ENCODE peak calls at places on chromosomes 4 and X, in nine cellular contexts. One of them, this sample, is unnamed.

GRCh38 chrX:134737061-134737460 is 78.8 kb upstream of the PLAC1 start:
- DNase-seq in Panc1: no peak
- DNase-seq in cardiac fibroblast: no peak
- DNase-seq in MM.1S: no peak
- DNase-seq in AG09309: no peak
- DNase-seq in cardiac muscle cell: peak
- DNase-seq in thyroid gland: no peak
- DNase-seq in lung: no peak
- DNase-seq in fibroblast of lung: no peak
- DNase-seq in this sample: no peak

GRCh38 chrX:101232316-101232715 is 12.7 kb downstream of the DRP2 start:
- DNase-seq in AG09309: no peak
- DNase-seq in thyroid gland: no peak
- DNase-seq in Panc1: no peak
- DNase-seq in fibroblast of lung: peak
- DNase-seq in cardiac muscle cell: no peak
- DNase-seq in lung: no peak
- DNase-seq in cardiac fibroblast: no peak
- DNase-seq in MM.1S: no peak
- DNase-seq in this sample: no peak

GRCh38 chr4:15457401-15458201 is 12.1 kb upstream of the CC2D2A start:
- DNase-seq in fibroblast of lung: peak
- DNase-seq in cardiac muscle cell: peak
- DNase-seq in Panc1: no peak
- DNase-seq in MM.1S: peak
- DNase-seq in lung: no peak
- DNase-seq in AG09309: peak
- DNase-seq in cardiac fibroblast: peak
- DNase-seq in thyroid gland: no peak
- DNase-seq in this sample: no peak

GRCh38 chr4:102036619-102037376 is 246.3 kb downstream of the BANK1 start:
- DNase-seq in thyroid gland: no peak
- DNase-seq in AG09309: no peak
- DNase-seq in lung: no peak
- DNase-seq in MM.1S: no peak
- DNase-seq in Panc1: no peak
- DNase-seq in cardiac fibroblast: peak
- DNase-seq in cardiac muscle cell: peak
- DNase-seq in fibroblast of lung: peak
- DNase-seq in this sample: no peak

GRCh38 chr4:76729991-76730390 is 168.0 kb downstream of the SOWAHB start:
- DNase-seq in Panc1: no peak
- DNase-seq in MM.1S: no peak
- DNase-seq in cardiac fibroblast: no peak
- DNase-seq in cardiac muscle cell: no peak
- DNase-seq in AG09309: no peak
- DNase-seq in thyroid gland: no peak
- DNase-seq in fibroblast of lung: peak
- DNase-seq in lung: no peak
- DNase-seq in this sample: no peak

GRCh38 chr4:102139132-102139573 is 206.1 kb downstream of the SLC39A8 start:
- DNase-seq in MM.1S: no peak
- DNase-seq in cardiac muscle cell: peak
- DNase-seq in AG09309: no peak
- DNase-seq in Panc1: no peak
- DNase-seq in thyroid gland: no peak
- DNase-seq in fibroblast of lung: peak
- DNase-seq in lung: no peak
- DNase-seq in cardiac fibroblast: peak
- DNase-seq in this sample: peak

GRCh38 chr4:174763454-174764104 is 65.5 kb downstream of the GLRA3 start:
- DNase-seq in Panc1: no peak
- DNase-seq in cardiac fibroblast: no peak
- DNase-seq in lung: no peak
- DNase-seq in thyroid gland: no peak
- DNase-seq in MM.1S: no peak
- DNase-seq in cardiac muscle cell: no peak
- DNase-seq in fibroblast of lung: peak
- DNase-seq in AG09309: no peak
- DNase-seq in this sample: no peak

GRCh38 chr4:148056879-148057278 is 325.0 kb downstream of the ARHGAP10 start:
- DNase-seq in AG09309: peak
- DNase-seq in MM.1S: peak
- DNase-seq in cardiac fibroblast: peak
- DNase-seq in lung: peak
- DNase-seq in thyroid gland: peak
- DNase-seq in cardiac muscle cell: peak
- DNase-seq in Panc1: peak
- DNase-seq in fibroblast of lung: peak
- DNase-seq in this sample: no peak

GRCh38 chr4:79164961-79165610 is 160.8 kb downstream of the NAA11 start:
- DNase-seq in thyroid gland: no peak
- DNase-seq in Panc1: no peak
- DNase-seq in cardiac muscle cell: no peak
- DNase-seq in MM.1S: no peak
- DNase-seq in lung: no peak
- DNase-seq in AG09309: no peak
- DNase-seq in cardiac fibroblast: no peak
- DNase-seq in fibroblast of lung: no peak
- DNase-seq in this sample: no peak

GRCh38 chr4:113189546-113189945 is 140.1 kb downstream of the ANK2 start:
- DNase-seq in cardiac fibroblast: no peak
- DNase-seq in fibroblast of lung: no peak
- DNase-seq in lung: no peak
- DNase-seq in cardiac muscle cell: no peak
- DNase-seq in Panc1: no peak
- DNase-seq in AG09309: no peak
- DNase-seq in MM.1S: no peak
- DNase-seq in thyroid gland: no peak
- DNase-seq in this sample: no peak

GRCh38 chrX:39063037-39063436 is 261.8 kb downstream of the MID1IP1 start:
- DNase-seq in Panc1: no peak
- DNase-seq in lung: peak
- DNase-seq in fibroblast of lung: no peak
- DNase-seq in cardiac muscle cell: peak
- DNase-seq in thyroid gland: no peak
- DNase-seq in cardiac fibroblast: peak
- DNase-seq in AG09309: no peak
- DNase-seq in MM.1S: no peak
- DNase-seq in this sample: no peak

GRCh38 chr4:100462206-100462605 is 55.6 kb downstream of the EMCN start:
- DNase-seq in fibroblast of lung: peak
- DNase-seq in thyroid gland: no peak
- DNase-seq in Panc1: no peak
- DNase-seq in MM.1S: no peak
- DNase-seq in cardiac fibroblast: peak
- DNase-seq in cardiac muscle cell: no peak
- DNase-seq in lung: no peak
- DNase-seq in AG09309: no peak
- DNase-seq in this sample: peak

GRCh38 chrX:115894087-115894486 is 276.5 kb upstream of the AGTR2 start:
- DNase-seq in lung: peak
- DNase-seq in Panc1: no peak
- DNase-seq in MM.1S: peak
- DNase-seq in thyroid gland: no peak
- DNase-seq in AG09309: peak
- DNase-seq in cardiac muscle cell: peak
- DNase-seq in fibroblast of lung: peak
- DNase-seq in cardiac fibroblast: peak
- DNase-seq in this sample: no peak

GRCh38 chr4:80035336-80035735 is 37.7 kb downstream of the ANTXR2 start:
- DNase-seq in fibroblast of lung: no peak
- DNase-seq in cardiac fibroblast: no peak
- DNase-seq in lung: no peak
- DNase-seq in cardiac muscle cell: no peak
- DNase-seq in Panc1: no peak
- DNase-seq in thyroid gland: no peak
- DNase-seq in AG09309: no peak
- DNase-seq in MM.1S: peak
- DNase-seq in this sample: no peak

GRCh38 chr4:112082954-112083586 is 62.2 kb upstream of the FAM241A start:
- DNase-seq in AG09309: no peak
- DNase-seq in lung: no peak
- DNase-seq in cardiac fibroblast: peak
- DNase-seq in Panc1: peak
- DNase-seq in cardiac muscle cell: peak
- DNase-seq in thyroid gland: no peak
- DNase-seq in fibroblast of lung: peak
- DNase-seq in MM.1S: no peak
- DNase-seq in this sample: peak

GRCh38 chr4:48853604-48854394 is 22.9 kb downstream of the OCIAD1 start:
- DNase-seq in AG09309: no peak
- DNase-seq in Panc1: no peak
- DNase-seq in MM.1S: no peak
- DNase-seq in lung: no peak
- DNase-seq in cardiac muscle cell: no peak
- DNase-seq in cardiac fibroblast: no peak
- DNase-seq in thyroid gland: no peak
- DNase-seq in fibroblast of lung: no peak
- DNase-seq in this sample: no peak

DNA sequence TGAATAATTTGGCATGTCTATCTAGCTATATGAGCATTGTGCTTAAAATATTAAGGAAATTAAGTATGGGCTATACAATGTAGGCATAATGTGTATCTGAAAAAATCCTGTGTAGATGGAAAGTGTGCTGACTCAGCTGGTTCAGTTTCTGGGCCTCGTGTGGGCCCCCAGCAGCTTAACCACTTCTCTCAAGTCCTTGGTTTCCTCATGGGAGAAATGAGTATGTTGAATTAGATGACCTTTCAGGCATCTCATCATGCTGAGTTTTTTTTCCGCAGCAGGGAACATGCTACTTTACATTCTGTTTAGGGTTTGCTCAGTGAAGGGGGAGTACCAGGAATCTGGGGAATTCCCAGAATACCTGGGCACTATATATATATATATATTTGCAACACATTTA is 30.5 kb downstream of the RHOH start:
- DNase-seq in cardiac muscle cell: no peak
- DNase-seq in lung: no peak
- DNase-seq in MM.1S: peak
- DNase-seq in AG09309: no peak
- DNase-seq in thyroid gland: no peak
- DNase-seq in Panc1: no peak
- DNase-seq in fibroblast of lung: no peak
- DNase-seq in cardiac fibroblast: no peak
- DNase-seq in this sample: no peak
- H3K4me3 ChIP-seq in cardiac muscle cell: no peak
- H3K4me3 ChIP-seq in lung: no peak
- H3K4me3 ChIP-seq in MM.1S: no peak
- H3K4me3 ChIP-seq in AG09309: no peak
- H3K4me3 ChIP-seq in thyroid gland: no peak
- H3K4me3 ChIP-seq in Panc1: no peak
- H3K4me3 ChIP-seq in fibroblast of lung: no peak
- H3K4me3 ChIP-seq in cardiac fibroblast: no peak
- H3K4me3 ChIP-seq in this sample: no peak

DNA sequence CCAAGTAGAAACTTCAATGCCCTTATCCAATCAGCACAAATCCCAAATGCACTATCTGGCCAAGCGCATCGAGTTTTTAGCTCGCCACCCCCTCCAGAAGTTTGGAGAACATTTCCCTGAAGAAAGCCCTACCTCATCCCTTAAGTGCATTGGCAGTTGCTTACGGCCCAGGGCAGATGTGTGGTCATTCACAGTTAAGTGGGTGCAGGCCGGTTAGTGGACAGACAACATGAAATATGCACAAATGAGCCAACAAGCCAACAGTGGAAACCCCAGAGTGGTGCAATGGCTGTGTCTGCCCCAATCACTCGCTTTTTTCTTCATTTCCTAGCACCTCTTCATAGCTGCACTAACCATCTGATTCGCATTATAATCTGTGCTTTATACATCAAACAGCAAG is 125.9 kb downstream of the SMIM20 start:
- DNase-seq in fibroblast of lung: no peak
- DNase-seq in lung: no peak
- DNase-seq in thyroid gland: no peak
- DNase-seq in cardiac muscle cell: no peak
- DNase-seq in AG09309: no peak
- DNase-seq in MM.1S: no peak
- DNase-seq in Panc1: no peak
- DNase-seq in cardiac fibroblast: peak
- DNase-seq in this sample: no peak
- TF ChIP-seq CTCF in fibroblast of lung: no peak
- TF ChIP-seq CTCF in lung: no peak
- TF ChIP-seq CTCF in thyroid gland: no peak
- TF ChIP-seq CTCF in cardiac muscle cell: no peak
- TF ChIP-seq CTCF in AG09309: no peak
- TF ChIP-seq CTCF in MM.1S: no peak
- TF ChIP-seq CTCF in Panc1: no peak
- TF ChIP-seq CTCF in cardiac fibroblast: no peak
- TF ChIP-seq CTCF in this sample: no peak

DNA sequence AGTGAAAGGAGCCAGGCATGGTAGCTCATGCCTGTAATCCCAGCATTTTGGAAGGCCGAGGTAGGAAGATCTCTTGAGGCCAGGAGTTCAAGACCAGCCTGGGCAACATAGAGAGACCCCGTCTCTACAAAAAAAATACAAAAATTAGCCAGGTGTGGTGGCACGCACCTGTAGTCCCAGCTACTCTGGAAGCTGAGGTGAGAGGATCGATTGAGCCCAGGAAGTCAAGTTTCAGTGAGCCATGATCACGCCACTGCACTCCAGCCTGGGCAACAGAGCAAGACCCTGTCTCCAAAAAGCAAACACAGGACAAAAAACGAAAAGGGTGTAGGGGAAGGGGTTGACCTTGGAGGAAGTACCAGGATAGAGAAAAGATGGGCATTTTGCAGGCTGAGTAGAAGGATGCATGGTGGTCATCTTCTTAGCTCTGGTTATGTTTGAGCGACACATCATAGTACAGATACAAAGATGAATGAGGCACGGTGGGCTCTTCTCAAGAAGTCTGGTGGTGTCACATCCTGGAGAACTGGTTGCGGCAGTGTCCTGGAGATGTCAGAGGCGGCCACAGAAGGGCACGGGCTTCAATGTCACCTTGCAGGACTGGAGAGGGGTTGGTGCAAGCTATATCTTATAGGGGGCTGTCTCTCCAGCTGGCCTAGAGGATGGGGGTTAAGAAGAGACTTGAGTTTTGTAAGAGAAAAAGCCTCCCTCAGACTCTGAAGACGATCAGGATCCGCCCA is 32.0 kb downstream of the SLC25A5 start:
- DNase-seq in Panc1: no peak
- DNase-seq in thyroid gland: no peak
- DNase-seq in lung: no peak
- DNase-seq in cardiac muscle cell: no peak
- DNase-seq in fibroblast of lung: no peak
- DNase-seq in AG09309: no peak
- DNase-seq in cardiac fibroblast: no peak
- DNase-seq in MM.1S: no peak
- DNase-seq in this sample: no peak
- H3K4me3 ChIP-seq in Panc1: no peak
- H3K4me3 ChIP-seq in thyroid gland: no peak
- H3K4me3 ChIP-seq in lung: no peak
- H3K4me3 ChIP-seq in cardiac muscle cell: no peak
- H3K4me3 ChIP-seq in fibroblast of lung: no peak
- H3K4me3 ChIP-seq in AG09309: no peak
- H3K4me3 ChIP-seq in cardiac fibroblast: no peak
- H3K4me3 ChIP-seq in MM.1S: no peak
- H3K4me3 ChIP-seq in this sample: no peak

DNA sequence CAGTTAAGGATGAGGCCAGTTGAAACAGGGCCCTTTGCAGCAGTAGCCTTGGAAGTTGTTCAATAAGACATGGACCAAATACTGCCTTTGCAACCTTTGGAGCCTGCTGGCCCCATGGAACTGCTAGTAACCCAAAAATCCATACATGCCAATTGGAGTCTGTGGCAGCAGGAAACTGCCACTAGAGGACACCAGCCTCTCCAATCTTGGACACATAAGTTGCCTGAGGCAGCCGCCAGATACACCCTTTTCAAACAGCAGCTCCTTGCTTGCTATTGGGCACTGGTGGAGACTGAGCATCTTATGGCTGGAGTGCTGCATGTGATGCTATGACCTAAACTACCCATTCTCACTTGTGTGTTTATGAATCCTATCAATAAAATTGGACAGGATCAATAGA is 14.8 kb upstream of the LAP3 start:
- DNase-seq in fibroblast of lung: no peak
- DNase-seq in cardiac muscle cell: no peak
- DNase-seq in Panc1: no peak
- DNase-seq in thyroid gland: no peak
- DNase-seq in AG09309: no peak
- DNase-seq in lung: no peak
- DNase-seq in MM.1S: no peak
- DNase-seq in cardiac fibroblast: no peak
- DNase-seq in this sample: no peak
- TF ChIP-seq CTCF in fibroblast of lung: no peak
- TF ChIP-seq CTCF in cardiac muscle cell: peak
- TF ChIP-seq CTCF in Panc1: no peak
- TF ChIP-seq CTCF in thyroid gland: no peak
- TF ChIP-seq CTCF in AG09309: no peak
- TF ChIP-seq CTCF in lung: no peak
- TF ChIP-seq CTCF in MM.1S: no peak
- TF ChIP-seq CTCF in cardiac fibroblast: no peak
- TF ChIP-seq CTCF in this sample: peak

This sample was measured in retinal pigment epithelial cell.